ENCODE peak calls at places on chromosomes 4 and X, in seven cellular contexts. B is activated CD8-positive, alpha-beta T cell treated with anti-CD3 and anti-CD28 coated beads, Interleukin-2, amount 10 ng/mL, durations not matched to agents 7 days and 5 days; O is NCI-H1048; T is NCI-H774; C is stimulated activated CD8-positive, alpha-beta memory T cell treated with anti-CD3 and anti-CD28 coated beads, Interleukin-2, amount 100 ng/mL, for 1 hour; G is GM20000; U is endothelial cell. L is an unnamed sample.

GRCh38 chr4:147581601-147582350 is 35.4 kb upstream of the TMEM184C start:
- DNase-seq in O (no peak), G (no peak), C (no peak), T (no peak), U (no peak), B (no peak), L (no peak)

GRCh38 chrX:140057001-140057411 is 91.7 kb upstream of the CXorf66 start:
- DNase-seq in B (peak), C (peak), U (peak), G (peak), T (peak), O (peak), L (no peak)

GRCh38 chr4:65825121-65825520 is 154.8 kb upstream of the EPHA5 start:
- DNase-seq in G (no peak), C (no peak), O (no peak), U (no peak), B (no peak), T (no peak), L (no peak)

GRCh38 chr4:10157478-10158354 is 41.1 kb upstream of the WDR1 start:
- DNase-seq in T (peak), G (peak), C (no peak), O (peak), B (peak), U (peak), L (peak)

GRCh38 chrX:139202742-139203410 is 327.7 kb upstream of the F9 start:
- DNase-seq in C (no peak), G (no peak), O (no peak), B (no peak), T (no peak), U (peak), L (no peak)

GRCh38 chr4:77047037-77047436 is 28.8 kb downstream of the CCNI start:
- DNase-seq in O (no peak), G (no peak), C (no peak), U (no peak), T (no peak), B (no peak), L (no peak)

GRCh38 chr4:82519072-82519471 is 42.7 kb downstream of the TMEM150C start:
- DNase-seq in U (no peak), T (no peak), O (no peak), B (no peak), G (no peak), C (no peak), L (no peak)

GRCh38 chrX:79325263-79325958 is 41.7 kb downstream of the ITM2A start:
- DNase-seq in G (no peak), C (no peak), O (no peak), B (peak), T (no peak), U (no peak), L (no peak)

GRCh38 chr4:6768539-6768905 is 14.0 kb upstream of the KIAA0232 start:
- DNase-seq in T (no peak), C (no peak), B (no peak), U (no peak), G (no peak), O (no peak), L (no peak)

GRCh38 chr4:126790633-126791032 is 842.1 kb upstream of the INTU start:
- DNase-seq in U (no peak), T (no peak), B (no peak), G (no peak), C (no peak), O (no peak), L (no peak)

GRCh38 chr4:66404149-66404548 is 733.9 kb upstream of the EPHA5 start:
- DNase-seq in U (no peak), C (no peak), G (no peak), B (no peak), O (no peak), T (no peak), L (no peak)

GRCh38 chrX:68084765-68085164 is 348.5 kb downstream of the OPHN1 start:
- DNase-seq in U (no peak), G (no peak), O (no peak), T (no peak), B (no peak), C (no peak), L (no peak)

GRCh38 chr4:40251366-40251765 is 54.5 kb downstream of the RHOH start:
- DNase-seq in B (no peak), O (no peak), G (no peak), C (no peak), T (no peak), U (no peak), L (no peak)

GRCh38 chr4:183355405-183355804 is 33.2 kb upstream of the CLDN24 start:
- DNase-seq in G (no peak), U (no peak), T (no peak), B (no peak), C (no peak), O (no peak), L (no peak)

GRCh38 chr4:98617358-98618047 is 40.9 kb downstream of the TSPAN5 start:
- DNase-seq in U (no peak), C (no peak), O (no peak), B (no peak), T (no peak), G (no peak), L (no peak)

GRCh38 chr4:165814256-165815010 is 58.6 kb upstream of the TLL1 start:
- DNase-seq in B (no peak), G (no peak), O (no peak), C (no peak), U (no peak), T (no peak), L (no peak)

GRCh38 chr4:186684889-186685309 is 38.8 kb downstream of the FAT1 start:
- DNase-seq in C (no peak), O (no peak), B (no peak), U (no peak), G (no peak), T (no peak), L (no peak)

GRCh38 chr4:16794816-16795445 is 103.5 kb downstream of the LDB2 start:
- DNase-seq in T (peak), G (peak), B (peak), U (peak), C (no peak), O (peak), L (no peak)

GRCh38 chr4:127623755-127624087 is 9.0 kb upstream of the INTU start:
- DNase-seq in U (peak), B (no peak), C (no peak), G (peak), T (no peak), O (no peak), L (no peak)